ENCODE peak calls at places on chromosomes 11 and 22, in four cellular contexts. A is HepG2, R is GM12878, U is K562. X is an unnamed sample.

GRCh38 chr11:105701098-105701497 is 91.2 kb downstream of the GRIA4 start:
- DNase-seq in R (no peak), U (no peak), A (no peak), X (no peak)

GRCh38 chr11:12306830-12307229 is 70.5 kb upstream of the PARVA start:
- DNase-seq in R (no peak), A (no peak), U (no peak), X (no peak)

GRCh38 chr11:85769758-85770157 is 41.2 kb downstream of the SYTL2 start:
- DNase-seq in U (no peak), R (no peak), A (no peak), X (no peak)

GRCh38 chr11:48164836-48165235 is 51.8 kb upstream of the OR4B1 start:
- DNase-seq in U (no peak), R (no peak), A (no peak), X (no peak)

GRCh38 chr22:28148816-28149465 is 229.9 kb upstream of the PITPNB start:
- DNase-seq in R (no peak), U (no peak), A (no peak), X (no peak)

GRCh38 chr22:19168088-19168890 is 10.2 kb downstream of the SLC25A1 start:
- DNase-seq in R (no peak), U (peak; percentile 77), A (no peak), X (no peak)

GRCh38 chr11:1263036-1263435 is 40.2 kb downstream of the MUC5B start:
- DNase-seq in R (no peak), U (no peak), A (peak; percentile 5), X (no peak)

GRCh38 chr11:28760676-28761390 is 652.6 kb downstream of the METTL15 start:
- DNase-seq in R (no peak), A (no peak), U (no peak), X (no peak)

GRCh38 chr11:3773180-3773579 is 24.2 kb downstream of the NUP98 start:
- DNase-seq in U (no peak), A (no peak), R (no peak), X (no peak)

GRCh38 chr22:24951942-24952836 is at the start of gene KIAA1671:
- DNase-seq in U (peak; percentile 73), R (no peak), A (peak; percentile 86), X (peak; percentile 99)

GRCh38 chr11:46335271-46335670 is 12.0 kb upstream of the DGKZ start:
- DNase-seq in A (no peak), U (no peak), R (no peak), X (no peak)

GRCh38 chr11:101860694-101861371 is 54.0 kb upstream of the CEP126 start:
- DNase-seq in R (no peak), A (peak; percentile 56), U (peak; percentile 7), X (peak; percentile 70)
- TF ChIP-seq BHLHE40 in R (no peak), A (no peak), U (no peak), X (no peak)

GRCh38 chr11:70292166-70292565 is 21.7 kb downstream of the PPFIA1 start:
- DNase-seq in A (no peak), U (no peak), R (no peak), X (no peak)

GRCh38 chr11:70290341-70291065 is 20.0 kb downstream of the PPFIA1 start:
- DNase-seq in U (no peak), R (no peak), A (no peak), X (no peak)

GRCh38 chr11:70292863-70293262 is 22.4 kb downstream of the PPFIA1 start:
- DNase-seq in A (no peak), R (no peak), U (no peak), X (no peak)

GRCh38 chr11:70289582-70289981 is 19.1 kb downstream of the PPFIA1 start:
- DNase-seq in U (no peak), R (no peak), A (no peak), X (no peak)
- TF ChIP-seq FOXM1 in U (no peak), R (no peak), A (no peak), X (no peak)

GRCh38 chr22:49788492-49788891 is 39.2 kb downstream of the BRD1 start:
- DNase-seq in U (no peak), A (no peak), R (no peak), X (no peak)
- TF ChIP-seq BHLHE40 in U (no peak), A (no peak), R (no peak), X (no peak)

GRCh38 chr22:38174626-38175025 is 7.0 kb downstream of the PLA2G6 start:
- DNase-seq in A (no peak), R (no peak), U (no peak), X (no peak)

GRCh38 chr22:38177044-38177443 is 4.6 kb downstream of the PLA2G6 start:
- DNase-seq in R (no peak), U (no peak), A (no peak), X (no peak)

GRCh38 chr22:38177926-38178604 is 3.6 kb downstream of the PLA2G6 start:
- DNase-seq in R (no peak), U (peak; percentile 52), A (peak; percentile 94), X (peak; percentile 39)

GRCh38 chr22:38175206-38176118 is 6.2 kb downstream of the PLA2G6 start:
- DNase-seq in U (no peak), R (no peak), A (no peak), X (no peak)

GRCh38 chr22:38176170-38176741 is 5.4 kb downstream of the PLA2G6 start:
- DNase-seq in U (no peak), A (no peak), R (peak; percentile 65), X (no peak)
- TF ChIP-seq FOXM1 in U (no peak), A (no peak), R (peak; percentile 74), X (no peak)

DNA sequence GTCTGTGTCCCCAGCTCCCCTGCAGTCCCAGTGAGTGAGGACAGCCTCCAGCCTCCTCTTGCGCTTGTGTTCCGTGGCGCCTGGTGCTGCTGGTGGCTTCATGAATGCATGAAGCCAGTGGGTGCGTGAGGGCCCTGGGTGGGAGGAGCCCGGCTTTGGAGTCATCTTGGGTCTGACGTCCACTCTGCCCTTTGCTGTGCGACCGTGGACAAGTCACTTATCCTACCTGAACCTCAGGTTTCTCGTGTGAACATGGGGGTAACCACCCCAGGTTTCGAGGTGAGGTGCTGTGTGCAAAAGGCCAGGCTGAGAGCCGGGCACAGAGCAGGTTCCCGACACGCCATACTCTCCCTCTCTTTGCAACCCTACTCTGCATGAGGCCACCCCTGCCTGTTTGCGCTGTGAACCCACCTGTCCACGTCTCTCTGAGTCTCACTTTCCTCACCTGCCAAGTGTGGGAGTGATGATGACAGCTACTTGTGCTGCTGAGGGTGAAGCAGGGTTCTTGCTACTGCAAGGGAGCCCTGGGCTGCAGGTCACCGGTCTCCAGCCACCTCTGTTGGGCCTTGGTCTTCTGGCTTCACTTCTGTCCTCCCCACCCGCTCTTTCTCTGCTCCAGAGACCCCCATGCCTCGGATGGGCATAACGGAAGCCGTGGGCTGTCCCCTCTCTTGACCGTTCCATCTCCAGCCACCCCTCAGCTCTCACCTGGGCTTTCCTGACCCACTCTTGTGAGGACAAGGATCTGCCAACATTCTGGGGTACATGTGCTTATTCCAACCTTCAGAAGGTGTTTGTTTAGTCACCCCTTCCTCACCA is 537.6 kb downstream of the TBC1D22A start:
- DNase-seq in R (no peak), A (no peak), U (no peak), X (no peak)
- TF ChIP-seq BHLHE40 in R (no peak), A (no peak), U (no peak), X (no peak)

DNA sequence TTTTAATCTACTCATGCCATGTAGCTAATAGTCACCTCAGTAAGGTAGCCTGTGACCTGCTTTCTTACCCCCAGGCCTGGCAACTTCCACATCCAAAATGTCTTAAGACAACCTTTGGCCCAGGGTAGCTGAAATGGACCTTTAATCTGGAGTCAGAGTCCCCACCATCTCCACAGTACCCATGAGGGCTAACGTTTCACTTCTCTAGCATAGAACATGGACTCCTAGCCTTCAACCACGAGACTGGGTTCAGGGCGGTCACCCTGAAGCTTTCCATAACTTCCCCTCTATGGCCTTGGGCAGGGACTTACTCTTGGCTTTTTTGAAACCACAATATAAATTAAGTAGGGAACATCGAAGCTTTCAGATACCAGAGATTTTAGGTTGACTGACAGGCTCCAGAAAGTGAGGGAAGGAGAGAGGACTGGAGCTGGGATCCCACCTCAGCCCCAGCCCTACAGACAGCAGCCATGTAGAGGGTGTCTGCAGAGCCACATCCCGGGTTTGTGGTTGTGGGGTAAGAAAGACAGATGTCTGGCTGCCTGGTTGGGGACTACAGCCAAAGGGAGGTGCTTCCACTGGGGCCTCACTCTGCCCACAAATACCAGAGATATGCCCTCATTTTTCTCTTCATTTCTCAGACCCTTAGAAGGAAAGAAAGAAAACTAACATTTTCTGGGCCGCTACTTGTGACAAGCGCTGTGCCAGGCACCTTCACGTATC is 2.6 kb downstream of the TBC1D10A start:
- DNase-seq in R (no peak), U (no peak), A (no peak), X (no peak)
- TF ChIP-seq FOXM1 in R (no peak), U (no peak), A (no peak), X (no peak)

GRCh38 chr22:50186181-50186731 is 543 bp downstream of the TRABD start:
- DNase-seq in U (no peak), R (no peak), A (no peak), X (no peak)

GRCh38 chr22:50188356-50188755 is 2.6 kb downstream of the TRABD start:
- DNase-seq in U (no peak), A (no peak), R (no peak), X (no peak)

GRCh38 chr22:50184541-50185383 is 951 bp upstream of the TRABD start:
- DNase-seq in R (no peak), A (no peak), U (no peak), X (no peak)

GRCh38 chr22:50185384-50186087 is at the start of gene TRABD:
- DNase-seq in R (no peak), A (peak; percentile 72), U (peak; percentile 90), X (peak; percentile 98)

GRCh38 chr22:50186789-50187523 is 1.2 kb downstream of the TRABD start:
- DNase-seq in R (no peak), A (no peak), U (peak; percentile 44), X (no peak)
- TF ChIP-seq BHLHE40 in R (no peak), A (no peak), U (no peak), X (no peak)

DNA sequence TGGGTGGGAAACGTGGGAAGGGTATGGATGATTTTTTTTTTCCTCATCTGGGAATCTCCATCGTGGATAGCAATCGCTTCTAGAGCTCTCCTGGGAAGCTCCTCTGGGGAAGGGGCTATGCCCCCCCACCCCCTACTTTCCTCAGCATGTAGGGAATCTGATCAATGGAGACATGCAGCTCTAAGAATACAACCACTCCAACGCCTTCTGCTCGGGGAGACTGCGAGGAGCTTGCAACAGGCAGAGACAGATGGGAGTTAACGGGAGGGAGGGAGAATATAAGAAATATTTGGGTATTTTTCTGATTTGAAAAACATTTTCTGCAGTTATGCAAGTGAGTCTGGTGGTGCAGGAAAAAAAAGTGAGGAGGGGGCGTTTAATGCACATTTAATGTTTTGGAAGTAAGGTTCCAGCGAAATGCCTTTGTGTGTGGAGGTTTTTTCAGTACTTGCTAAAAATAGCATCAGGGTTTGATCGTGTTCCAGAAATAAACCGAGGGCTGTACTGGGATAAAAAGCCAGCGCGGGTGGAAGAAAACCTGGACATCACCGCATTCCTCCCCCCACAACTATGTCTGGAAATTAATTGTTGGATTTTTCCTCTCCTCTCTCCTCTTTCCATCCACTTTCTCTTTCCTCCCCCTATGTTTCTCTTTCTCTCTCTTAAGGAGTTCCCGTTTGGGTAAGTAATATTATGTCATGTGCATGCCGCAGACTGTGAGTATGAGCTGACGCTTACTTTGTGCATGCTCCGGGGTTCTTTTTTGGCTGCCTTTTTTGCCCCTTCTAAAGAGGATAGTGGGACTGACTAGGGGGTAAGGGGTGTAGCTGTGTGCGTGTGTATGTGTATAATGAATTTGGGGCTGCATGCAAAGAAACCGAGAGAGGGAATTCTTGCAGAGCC is 104.4 kb upstream of the HSD17B12 start:
- DNase-seq in U (no peak), A (no peak), R (no peak), X (no peak)
- TF ChIP-seq FOXM1 in U (no peak), A (no peak), R (no peak), X (no peak)